ENCODE peak calls at places on chromosomes 16 and 17, in nine cellular contexts. One of them, this sample, is unnamed.

GRCh38 chr17:1750628-1751027 is 8.0 kb downstream of the SERPINF2 start:
- DNase-seq in erythroblast: no peak
- DNase-seq in prostate gland: no peak
- DNase-seq in endothelial cell of umbilical vein: no peak
- DNase-seq in upper lobe of left lung: peak; percentile 59
- DNase-seq in transverse colon: no peak
- DNase-seq in uterus: no peak
- DNase-seq in tibial nerve: no peak
- DNase-seq in stomach: no peak
- DNase-seq in this sample: no peak

GRCh38 chr17:8402921-8403536 is 5.4 kb upstream of the RNF222 start:
- DNase-seq in upper lobe of left lung: no peak
- DNase-seq in stomach: no peak
- DNase-seq in transverse colon: no peak
- DNase-seq in uterus: no peak
- DNase-seq in erythroblast: no peak
- DNase-seq in prostate gland: no peak
- DNase-seq in endothelial cell of umbilical vein: peak; percentile 57
- DNase-seq in tibial nerve: no peak
- DNase-seq in this sample: no peak

GRCh38 chr16:87897563-87898505 is 28.5 kb upstream of the SLC7A5 start:
- DNase-seq in tibial nerve: no peak
- DNase-seq in endothelial cell of umbilical vein: no peak
- DNase-seq in upper lobe of left lung: no peak
- DNase-seq in stomach: no peak
- DNase-seq in erythroblast: no peak
- DNase-seq in uterus: no peak
- DNase-seq in transverse colon: no peak
- DNase-seq in prostate gland: no peak
- DNase-seq in this sample: no peak

GRCh38 chr17:31309525-31309924 is 4.3 kb downstream of the EVI2B start:
- DNase-seq in transverse colon: no peak
- DNase-seq in endothelial cell of umbilical vein: no peak
- DNase-seq in uterus: no peak
- DNase-seq in prostate gland: no peak
- DNase-seq in stomach: no peak
- DNase-seq in upper lobe of left lung: no peak
- DNase-seq in tibial nerve: no peak
- DNase-seq in erythroblast: no peak
- DNase-seq in this sample: no peak

GRCh38 chr16:49755291-49755611 is 100.7 kb downstream of the ZNF423 start:
- DNase-seq in upper lobe of left lung: no peak
- DNase-seq in stomach: no peak
- DNase-seq in transverse colon: no peak
- DNase-seq in prostate gland: peak; percentile 16
- DNase-seq in tibial nerve: peak; percentile 53
- DNase-seq in erythroblast: no peak
- DNase-seq in endothelial cell of umbilical vein: peak; percentile 63
- DNase-seq in uterus: no peak
- DNase-seq in this sample: no peak

GRCh38 chr16:49890876-49891275 is 35.0 kb upstream of the ZNF423 start:
- DNase-seq in stomach: no peak
- DNase-seq in endothelial cell of umbilical vein: peak; percentile 20
- DNase-seq in uterus: no peak
- DNase-seq in erythroblast: peak; percentile 7
- DNase-seq in upper lobe of left lung: no peak
- DNase-seq in prostate gland: no peak
- DNase-seq in transverse colon: peak; percentile 72
- DNase-seq in tibial nerve: no peak
- DNase-seq in this sample: no peak

GRCh38 chr17:60091908-60092331 is 13.2 kb upstream of the HEATR6 start:
- DNase-seq in upper lobe of left lung: no peak
- DNase-seq in stomach: no peak
- DNase-seq in prostate gland: no peak
- DNase-seq in transverse colon: no peak
- DNase-seq in endothelial cell of umbilical vein: peak; percentile 54
- DNase-seq in tibial nerve: no peak
- DNase-seq in erythroblast: no peak
- DNase-seq in uterus: no peak
- DNase-seq in this sample: no peak

GRCh38 chr16:68754117-68754792 is 17.2 kb downstream of the CDH1 start:
- DNase-seq in erythroblast: no peak
- DNase-seq in transverse colon: peak; percentile 72
- DNase-seq in stomach: no peak
- DNase-seq in upper lobe of left lung: no peak
- DNase-seq in endothelial cell of umbilical vein: no peak
- DNase-seq in tibial nerve: no peak
- DNase-seq in prostate gland: no peak
- DNase-seq in uterus: no peak
- DNase-seq in this sample: no peak

DNA sequence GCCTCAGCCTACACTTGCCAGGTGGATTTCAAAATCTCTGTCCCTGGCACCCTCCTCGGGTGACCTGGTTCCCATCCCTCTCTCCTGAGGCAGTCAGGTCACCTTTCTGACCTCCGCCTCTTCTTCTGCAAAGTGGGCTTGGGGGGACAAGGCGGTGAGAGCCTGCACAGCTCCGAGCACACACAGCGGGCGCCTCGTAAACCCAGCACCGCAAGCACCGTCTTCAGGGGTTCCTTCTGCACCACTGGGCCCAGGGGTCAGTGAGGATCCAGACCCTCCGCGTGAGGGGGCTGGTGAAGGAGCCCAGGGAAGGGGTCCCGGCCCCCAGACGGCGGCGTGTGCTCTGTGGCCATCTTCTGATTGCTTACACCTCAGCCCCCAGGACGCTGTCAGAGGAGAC is 2.9 kb downstream of the CBFA2T3 start:
- DNase-seq in transverse colon: no peak
- DNase-seq in prostate gland: no peak
- DNase-seq in uterus: no peak
- DNase-seq in tibial nerve: no peak
- DNase-seq in endothelial cell of umbilical vein: no peak
- DNase-seq in upper lobe of left lung: no peak
- DNase-seq in erythroblast: no peak
- DNase-seq in stomach: no peak
- DNase-seq in this sample: no peak
- TF ChIP-seq POLR2A in transverse colon: no peak
- TF ChIP-seq POLR2A in prostate gland: no peak
- TF ChIP-seq POLR2A in uterus: no peak
- TF ChIP-seq POLR2A in tibial nerve: no peak
- TF ChIP-seq POLR2A in endothelial cell of umbilical vein: no peak
- TF ChIP-seq POLR2A in upper lobe of left lung: no peak
- TF ChIP-seq POLR2A in erythroblast: no peak
- TF ChIP-seq POLR2A in stomach: no peak
- TF ChIP-seq POLR2A in this sample: no peak

DNA sequence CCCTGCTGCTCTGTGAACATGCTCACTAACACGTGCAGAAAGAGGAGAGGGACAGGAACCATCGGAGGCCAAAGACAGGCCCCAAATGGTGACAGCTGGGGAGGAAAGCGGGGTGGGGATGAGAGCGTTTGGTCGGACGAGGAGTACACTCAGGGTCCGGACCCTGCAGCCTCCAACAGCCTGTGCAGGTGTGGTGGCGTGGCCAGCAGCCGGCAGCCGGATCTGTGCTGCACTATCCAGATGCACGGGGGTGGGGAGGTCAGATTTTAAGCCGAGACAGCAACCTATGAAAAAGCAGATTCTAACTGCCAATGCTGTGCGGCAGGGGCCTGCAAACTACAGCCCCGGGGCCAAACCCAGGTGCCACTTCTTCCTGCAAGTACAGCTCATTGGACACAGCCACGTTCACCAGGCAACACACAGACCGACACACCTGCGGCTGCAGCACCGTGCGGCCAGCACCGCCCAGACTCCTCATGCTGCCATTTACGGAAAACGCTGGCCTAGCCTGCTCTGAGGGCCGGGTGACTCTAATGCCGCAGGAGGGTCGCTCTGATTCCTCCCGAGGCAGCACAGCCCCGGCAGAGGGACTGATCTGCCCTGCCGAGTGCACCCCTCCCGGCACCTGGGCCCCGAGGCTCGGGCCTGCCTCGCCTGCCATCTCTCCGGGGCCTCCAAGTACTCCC is 21.2 kb downstream of the SLC16A3 start:
- DNase-seq in transverse colon: no peak
- DNase-seq in uterus: no peak
- DNase-seq in upper lobe of left lung: no peak
- DNase-seq in endothelial cell of umbilical vein: no peak
- DNase-seq in erythroblast: no peak
- DNase-seq in stomach: no peak
- DNase-seq in tibial nerve: no peak
- DNase-seq in prostate gland: no peak
- DNase-seq in this sample: no peak
- TF ChIP-seq POLR2A in transverse colon: no peak
- TF ChIP-seq POLR2A in uterus: no peak
- TF ChIP-seq POLR2A in upper lobe of left lung: no peak
- TF ChIP-seq POLR2A in endothelial cell of umbilical vein: no peak
- TF ChIP-seq POLR2A in erythroblast: no peak
- TF ChIP-seq POLR2A in stomach: no peak
- TF ChIP-seq POLR2A in tibial nerve: no peak
- TF ChIP-seq POLR2A in prostate gland: no peak
- TF ChIP-seq POLR2A in this sample: no peak

GRCh38 chr17:62067165-62068145 is 2.4 kb upstream of the MED13 start:
- DNase-seq in upper lobe of left lung: no peak
- DNase-seq in prostate gland: no peak
- DNase-seq in uterus: no peak
- DNase-seq in endothelial cell of umbilical vein: no peak
- DNase-seq in tibial nerve: no peak
- DNase-seq in erythroblast: no peak
- DNase-seq in stomach: no peak
- DNase-seq in transverse colon: no peak
- DNase-seq in this sample: no peak

GRCh38 chr17:62064791-62065563 is at the start of gene MED13:
- DNase-seq in tibial nerve: peak; percentile 47
- DNase-seq in uterus: peak; percentile 56
- DNase-seq in upper lobe of left lung: peak; percentile 79
- DNase-seq in endothelial cell of umbilical vein: peak; percentile 60
- DNase-seq in erythroblast: peak; percentile 80
- DNase-seq in transverse colon: peak; percentile 71
- DNase-seq in stomach: peak; percentile 64
- DNase-seq in prostate gland: peak; percentile 61
- DNase-seq in this sample: peak; percentile 59

GRCh38 chr17:62064029-62064790 is 868 bp downstream of the MED13 start:
- DNase-seq in transverse colon: no peak
- DNase-seq in stomach: no peak
- DNase-seq in prostate gland: peak; percentile 21
- DNase-seq in erythroblast: peak; percentile 89
- DNase-seq in endothelial cell of umbilical vein: peak; percentile 64
- DNase-seq in tibial nerve: no peak
- DNase-seq in upper lobe of left lung: no peak
- DNase-seq in uterus: no peak
- DNase-seq in this sample: peak; percentile 42

GRCh38 chr17:62062936-62063335 is 2.1 kb downstream of the MED13 start:
- DNase-seq in uterus: no peak
- DNase-seq in upper lobe of left lung: no peak
- DNase-seq in prostate gland: no peak
- DNase-seq in erythroblast: peak; percentile 23
- DNase-seq in endothelial cell of umbilical vein: peak; percentile 10
- DNase-seq in transverse colon: no peak
- DNase-seq in tibial nerve: no peak
- DNase-seq in stomach: no peak
- DNase-seq in this sample: no peak

GRCh38 chr17:62065611-62066468 is 762 bp upstream of the MED13 start:
- DNase-seq in prostate gland: peak; percentile 98
- DNase-seq in upper lobe of left lung: peak; percentile 99
- DNase-seq in tibial nerve: peak; percentile 99
- DNase-seq in uterus: peak; percentile 97
- DNase-seq in erythroblast: peak; percentile 98
- DNase-seq in transverse colon: peak; percentile 99
- DNase-seq in endothelial cell of umbilical vein: peak; percentile 98
- DNase-seq in stomach: peak; percentile 99
- DNase-seq in this sample: peak; percentile 100
- TF ChIP-seq POLR2A in prostate gland: peak; percentile 88
- TF ChIP-seq POLR2A in upper lobe of left lung: no peak
- TF ChIP-seq POLR2A in tibial nerve: peak; percentile 87
- TF ChIP-seq POLR2A in uterus: peak; percentile 75
- TF ChIP-seq POLR2A in erythroblast: peak; percentile 81
- TF ChIP-seq POLR2A in transverse colon: peak; percentile 82
- TF ChIP-seq POLR2A in endothelial cell of umbilical vein: peak; percentile 95
- TF ChIP-seq POLR2A in stomach: no peak
- TF ChIP-seq POLR2A in this sample: peak; percentile 71

GRCh38 chr16:29863669-29863984 is 601 bp upstream of the CDIPT start:
- DNase-seq in upper lobe of left lung: no peak
- DNase-seq in prostate gland: no peak
- DNase-seq in erythroblast: no peak
- DNase-seq in tibial nerve: no peak
- DNase-seq in endothelial cell of umbilical vein: no peak
- DNase-seq in stomach: no peak
- DNase-seq in uterus: no peak
- DNase-seq in transverse colon: no peak
- DNase-seq in this sample: no peak

GRCh38 chr16:29860218-29860617 is 2.8 kb downstream of the CDIPT start:
- DNase-seq in erythroblast: no peak
- DNase-seq in upper lobe of left lung: no peak
- DNase-seq in tibial nerve: no peak
- DNase-seq in transverse colon: no peak
- DNase-seq in endothelial cell of umbilical vein: no peak
- DNase-seq in stomach: peak; percentile 32
- DNase-seq in prostate gland: no peak
- DNase-seq in uterus: no peak
- DNase-seq in this sample: no peak

GRCh38 chr16:29862383-29862883 is 593 bp downstream of the CDIPT start:
- DNase-seq in tibial nerve: no peak
- DNase-seq in upper lobe of left lung: no peak
- DNase-seq in uterus: no peak
- DNase-seq in endothelial cell of umbilical vein: peak; percentile 44
- DNase-seq in prostate gland: peak; percentile 39
- DNase-seq in transverse colon: peak; percentile 41
- DNase-seq in erythroblast: no peak
- DNase-seq in stomach: peak; percentile 34
- DNase-seq in this sample: no peak

GRCh38 chr16:29864205-29864604 is 1.2 kb upstream of the CDIPT start:
- DNase-seq in uterus: no peak
- DNase-seq in erythroblast: no peak
- DNase-seq in prostate gland: no peak
- DNase-seq in endothelial cell of umbilical vein: no peak
- DNase-seq in upper lobe of left lung: no peak
- DNase-seq in tibial nerve: no peak
- DNase-seq in transverse colon: no peak
- DNase-seq in stomach: no peak
- DNase-seq in this sample: no peak

DNA sequence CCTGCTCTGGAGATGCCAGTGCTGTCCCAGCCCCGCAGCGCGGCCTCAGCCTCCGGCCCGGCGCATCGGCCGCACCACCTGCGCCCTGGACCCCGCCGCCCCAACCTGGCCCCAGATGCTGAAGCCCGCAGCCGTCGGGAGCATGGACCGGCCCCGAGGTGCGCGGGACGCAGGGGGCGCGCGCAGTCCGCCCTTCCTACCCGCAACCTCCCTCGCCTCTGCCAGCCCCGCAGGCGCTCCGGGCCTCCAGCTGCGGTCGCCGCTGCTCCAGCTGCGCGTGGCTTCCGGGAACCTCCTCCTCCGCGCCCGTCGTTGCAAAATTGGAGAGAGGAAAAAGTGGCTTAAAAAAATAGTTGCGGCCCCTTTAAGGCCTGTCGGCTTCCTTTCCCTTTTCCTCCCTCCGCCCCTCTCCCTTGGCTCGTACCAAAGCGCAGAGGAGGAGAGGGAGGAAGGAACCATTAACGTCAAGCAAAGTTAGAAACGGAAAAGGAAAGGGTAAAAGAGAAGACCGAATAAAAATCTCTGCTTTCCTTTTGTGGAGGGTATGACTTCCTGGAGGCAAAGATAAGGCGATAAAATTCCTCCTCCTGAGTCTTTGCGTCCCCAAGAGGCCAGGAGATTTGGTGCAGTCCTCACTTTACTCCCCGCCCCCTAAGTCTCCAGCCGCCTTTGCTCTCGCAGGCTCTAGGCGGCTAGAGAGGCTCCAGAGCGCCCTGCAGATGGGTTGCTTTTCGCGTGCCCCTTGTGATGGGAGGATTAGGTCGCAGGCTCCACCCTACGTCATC is at the start of gene CDIPT:
- DNase-seq in tibial nerve: peak; percentile 87
- DNase-seq in endothelial cell of umbilical vein: peak; percentile 96
- DNase-seq in uterus: peak; percentile 93
- DNase-seq in erythroblast: peak; percentile 98
- DNase-seq in transverse colon: peak; percentile 95
- DNase-seq in stomach: peak; percentile 94
- DNase-seq in prostate gland: peak; percentile 94
- DNase-seq in upper lobe of left lung: peak; percentile 97
- DNase-seq in this sample: peak; percentile 77
- TF ChIP-seq POLR2A in tibial nerve: no peak
- TF ChIP-seq POLR2A in endothelial cell of umbilical vein: peak; percentile 51
- TF ChIP-seq POLR2A in uterus: peak; percentile 16
- TF ChIP-seq POLR2A in erythroblast: peak; percentile 43
- TF ChIP-seq POLR2A in transverse colon: peak; percentile 52
- TF ChIP-seq POLR2A in stomach: no peak
- TF ChIP-seq POLR2A in prostate gland: peak; percentile 30
- TF ChIP-seq POLR2A in upper lobe of left lung: peak; percentile 42
- TF ChIP-seq POLR2A in this sample: peak; percentile 45